ENCODE peak calls at places on chromosome 16, in seven cellular contexts. One of them, this sample, is unnamed.

GRCh38 chr16:66926171-66926570 is 836 bp upstream of the RRAD start:
- DNase-seq in AG04449: no peak
- DNase-seq in brain microvascular endothelial cell: no peak
- DNase-seq in omental fat pad: no peak
- DNase-seq in cardiac fibroblast: no peak
- DNase-seq in lung: no peak
- DNase-seq in Peyer's patch: no peak
- DNase-seq in this sample: no peak

GRCh38 chr16:81366316-81366932 is 51.7 kb downstream of the GAN start:
- DNase-seq in AG04449: no peak
- DNase-seq in brain microvascular endothelial cell: peak
- DNase-seq in omental fat pad: no peak
- DNase-seq in cardiac fibroblast: peak
- DNase-seq in lung: no peak
- DNase-seq in Peyer's patch: no peak
- DNase-seq in this sample: peak

GRCh38 chr16:83351846-83352245 is 455.9 kb upstream of the HSBP1 start:
- DNase-seq in AG04449: peak
- DNase-seq in brain microvascular endothelial cell: peak
- DNase-seq in omental fat pad: no peak
- DNase-seq in cardiac fibroblast: peak
- DNase-seq in lung: no peak
- DNase-seq in Peyer's patch: no peak
- DNase-seq in this sample: peak

GRCh38 chr16:50473375-50473945 is 74.7 kb upstream of the NKD1 start:
- DNase-seq in AG04449: no peak
- DNase-seq in brain microvascular endothelial cell: no peak
- DNase-seq in omental fat pad: no peak
- DNase-seq in cardiac fibroblast: no peak
- DNase-seq in lung: no peak
- DNase-seq in Peyer's patch: no peak
- DNase-seq in this sample: peak

GRCh38 chr16:82184213-82184612 is 14.2 kb upstream of the MPHOSPH6 start:
- DNase-seq in AG04449: no peak
- DNase-seq in brain microvascular endothelial cell: no peak
- DNase-seq in omental fat pad: no peak
- DNase-seq in cardiac fibroblast: no peak
- DNase-seq in lung: no peak
- DNase-seq in Peyer's patch: no peak
- DNase-seq in this sample: no peak

GRCh38 chr16:2515180-2515803 is 1.5 kb downstream of the ATP6V0C start:
- DNase-seq in AG04449: no peak
- DNase-seq in brain microvascular endothelial cell: no peak
- DNase-seq in omental fat pad: no peak
- DNase-seq in cardiac fibroblast: no peak
- DNase-seq in lung: peak
- DNase-seq in Peyer's patch: no peak
- DNase-seq in this sample: no peak

GRCh38 chr16:49824600-49824999 is 31.3 kb downstream of the ZNF423 start:
- DNase-seq in AG04449: no peak
- DNase-seq in brain microvascular endothelial cell: no peak
- DNase-seq in omental fat pad: no peak
- DNase-seq in cardiac fibroblast: no peak
- DNase-seq in lung: no peak
- DNase-seq in Peyer's patch: no peak
- DNase-seq in this sample: no peak

GRCh38 chr16:66130296-66130910 is 236.1 kb upstream of the CDH5 start:
- DNase-seq in AG04449: no peak
- DNase-seq in brain microvascular endothelial cell: peak
- DNase-seq in omental fat pad: no peak
- DNase-seq in cardiac fibroblast: peak
- DNase-seq in lung: no peak
- DNase-seq in Peyer's patch: no peak
- DNase-seq in this sample: peak

GRCh38 chr16:1781758-1782407 is 488 bp downstream of the SPSB3 start:
- DNase-seq in AG04449: no peak
- DNase-seq in brain microvascular endothelial cell: no peak
- DNase-seq in omental fat pad: no peak
- DNase-seq in cardiac fibroblast: no peak
- DNase-seq in lung: no peak
- DNase-seq in Peyer's patch: no peak
- DNase-seq in this sample: peak

GRCh38 chr16:70691223-70692129 is 5.6 kb upstream of the MTSS2 start:
- DNase-seq in AG04449: peak
- DNase-seq in brain microvascular endothelial cell: peak
- DNase-seq in omental fat pad: peak
- DNase-seq in cardiac fibroblast: peak
- DNase-seq in lung: no peak
- DNase-seq in Peyer's patch: no peak
- DNase-seq in this sample: peak

GRCh38 chr16:70258065-70258464 is 6.3 kb upstream of the EXOSC6 start:
- DNase-seq in AG04449: no peak
- DNase-seq in brain microvascular endothelial cell: no peak
- DNase-seq in omental fat pad: no peak
- DNase-seq in cardiac fibroblast: no peak
- DNase-seq in lung: no peak
- DNase-seq in Peyer's patch: no peak
- DNase-seq in this sample: no peak

GRCh38 chr16:56998352-56998751 is 9.0 kb downstream of the NLRC5 start:
- DNase-seq in AG04449: no peak
- DNase-seq in brain microvascular endothelial cell: no peak
- DNase-seq in omental fat pad: no peak
- DNase-seq in cardiac fibroblast: no peak
- DNase-seq in lung: no peak
- DNase-seq in Peyer's patch: no peak
- DNase-seq in this sample: no peak

GRCh38 chr16:89490386-89491237 is at the start of gene ANKRD11:
- DNase-seq in AG04449: peak
- DNase-seq in brain microvascular endothelial cell: peak
- DNase-seq in omental fat pad: peak
- DNase-seq in cardiac fibroblast: peak
- DNase-seq in lung: peak
- DNase-seq in Peyer's patch: peak
- DNase-seq in this sample: peak

GRCh38 chr16:28187595-28188004 is 24.2 kb downstream of the XPO6 start:
- DNase-seq in AG04449: no peak
- DNase-seq in brain microvascular endothelial cell: no peak
- DNase-seq in omental fat pad: no peak
- DNase-seq in cardiac fibroblast: no peak
- DNase-seq in lung: no peak
- DNase-seq in Peyer's patch: no peak
- DNase-seq in this sample: peak

GRCh38 chr16:28531777-28532744 is 6.7 kb downstream of the NUPR1 start:
- DNase-seq in AG04449: no peak
- DNase-seq in brain microvascular endothelial cell: no peak
- DNase-seq in omental fat pad: no peak
- DNase-seq in cardiac fibroblast: peak
- DNase-seq in lung: peak
- DNase-seq in Peyer's patch: peak
- DNase-seq in this sample: no peak

GRCh38 chr16:22727285-22728166 is 86.4 kb upstream of the HS3ST2 start:
- DNase-seq in AG04449: no peak
- DNase-seq in brain microvascular endothelial cell: no peak
- DNase-seq in omental fat pad: no peak
- DNase-seq in cardiac fibroblast: no peak
- DNase-seq in lung: no peak
- DNase-seq in Peyer's patch: no peak
- DNase-seq in this sample: no peak

GRCh38 chr16:55100100-55100499 is 169.4 kb downstream of the IRX5 start:
- DNase-seq in AG04449: no peak
- DNase-seq in brain microvascular endothelial cell: no peak
- DNase-seq in omental fat pad: no peak
- DNase-seq in cardiac fibroblast: no peak
- DNase-seq in lung: no peak
- DNase-seq in Peyer's patch: no peak
- DNase-seq in this sample: no peak

GRCh38 chr16:65667013-65667578 is 545.2 kb upstream of the CDH11 start:
- DNase-seq in AG04449: peak
- DNase-seq in brain microvascular endothelial cell: peak
- DNase-seq in omental fat pad: no peak
- DNase-seq in cardiac fibroblast: peak
- DNase-seq in lung: no peak
- DNase-seq in Peyer's patch: no peak
- DNase-seq in this sample: peak

GRCh38 chr16:89290887-89291286 is 73.4 kb downstream of the ZNF778 start:
- DNase-seq in AG04449: no peak
- DNase-seq in brain microvascular endothelial cell: no peak
- DNase-seq in omental fat pad: no peak
- DNase-seq in cardiac fibroblast: no peak
- DNase-seq in lung: no peak
- DNase-seq in Peyer's patch: no peak
- DNase-seq in this sample: no peak

GRCh38 chr16:53664724-53665345 is 38.8 kb downstream of the RPGRIP1L start:
- DNase-seq in AG04449: peak
- DNase-seq in brain microvascular endothelial cell: peak
- DNase-seq in omental fat pad: no peak
- DNase-seq in cardiac fibroblast: peak
- DNase-seq in lung: no peak
- DNase-seq in Peyer's patch: no peak
- DNase-seq in this sample: peak

GRCh38 chr16:80197790-80198201 is 343.0 kb upstream of the DYNLRB2 start:
- DNase-seq in AG04449: peak
- DNase-seq in brain microvascular endothelial cell: peak
- DNase-seq in omental fat pad: no peak
- DNase-seq in cardiac fibroblast: peak
- DNase-seq in lung: no peak
- DNase-seq in Peyer's patch: no peak
- DNase-seq in this sample: peak

GRCh38 chr16:50274771-50275415 is 8.5 kb downstream of the ADCY7 start:
- DNase-seq in AG04449: no peak
- DNase-seq in brain microvascular endothelial cell: no peak
- DNase-seq in omental fat pad: no peak
- DNase-seq in cardiac fibroblast: no peak
- DNase-seq in lung: no peak
- DNase-seq in Peyer's patch: peak
- DNase-seq in this sample: no peak

GRCh38 chr16:74275031-74275636 is 21.5 kb upstream of the PSMD7 start:
- DNase-seq in AG04449: no peak
- DNase-seq in brain microvascular endothelial cell: no peak
- DNase-seq in omental fat pad: no peak
- DNase-seq in cardiac fibroblast: peak
- DNase-seq in lung: no peak
- DNase-seq in Peyer's patch: no peak
- DNase-seq in this sample: peak

GRCh38 chr16:4140652-4141051 is 24.4 kb upstream of the ADCY9 start:
- DNase-seq in AG04449: no peak
- DNase-seq in brain microvascular endothelial cell: peak
- DNase-seq in omental fat pad: no peak
- DNase-seq in cardiac fibroblast: peak
- DNase-seq in lung: no peak
- DNase-seq in Peyer's patch: no peak
- DNase-seq in this sample: peak

GRCh38 chr16:83689385-83689831 is 118.4 kb upstream of the HSBP1 start:
- DNase-seq in AG04449: peak
- DNase-seq in brain microvascular endothelial cell: peak
- DNase-seq in omental fat pad: no peak
- DNase-seq in cardiac fibroblast: peak
- DNase-seq in lung: no peak
- DNase-seq in Peyer's patch: no peak
- DNase-seq in this sample: peak

GRCh38 chr16:2586901-2587480 is 49.2 kb downstream of the PDPK1 start:
- DNase-seq in AG04449: no peak
- DNase-seq in brain microvascular endothelial cell: no peak
- DNase-seq in omental fat pad: no peak
- DNase-seq in cardiac fibroblast: no peak
- DNase-seq in lung: no peak
- DNase-seq in Peyer's patch: no peak
- DNase-seq in this sample: no peak

GRCh38 chr16:87017388-87018012 is 299.7 kb downstream of the C16orf95 start:
- DNase-seq in AG04449: peak
- DNase-seq in brain microvascular endothelial cell: peak
- DNase-seq in omental fat pad: no peak
- DNase-seq in cardiac fibroblast: peak
- DNase-seq in lung: no peak
- DNase-seq in Peyer's patch: no peak
- DNase-seq in this sample: peak
- TF ChIP-seq CTCF in AG04449: peak
- TF ChIP-seq CTCF in brain microvascular endothelial cell: peak
- TF ChIP-seq CTCF in omental fat pad: no peak
- TF ChIP-seq CTCF in cardiac fibroblast: peak
- TF ChIP-seq CTCF in lung: no peak
- TF ChIP-seq CTCF in Peyer's patch: no peak
- TF ChIP-seq CTCF in this sample: peak

GRCh38 chr16:84925773-84926372 is 85.5 kb downstream of the ZDHHC7 start:
- DNase-seq in AG04449: no peak
- DNase-seq in brain microvascular endothelial cell: no peak
- DNase-seq in omental fat pad: no peak
- DNase-seq in cardiac fibroblast: no peak
- DNase-seq in lung: no peak
- DNase-seq in Peyer's patch: no peak
- DNase-seq in this sample: no peak
- TF ChIP-seq CTCF in AG04449: no peak
- TF ChIP-seq CTCF in brain microvascular endothelial cell: no peak
- TF ChIP-seq CTCF in omental fat pad: no peak
- TF ChIP-seq CTCF in cardiac fibroblast: no peak
- TF ChIP-seq CTCF in lung: no peak
- TF ChIP-seq CTCF in Peyer's patch: no peak
- TF ChIP-seq CTCF in this sample: no peak

GRCh38 chr16:30893744-30894539 is at the start of gene BCL7C:
- DNase-seq in AG04449: no peak
- DNase-seq in brain microvascular endothelial cell: peak
- DNase-seq in omental fat pad: peak
- DNase-seq in cardiac fibroblast: peak
- DNase-seq in lung: peak
- DNase-seq in Peyer's patch: peak
- DNase-seq in this sample: peak
- TF ChIP-seq CTCF in AG04449: peak
- TF ChIP-seq CTCF in brain microvascular endothelial cell: peak
- TF ChIP-seq CTCF in omental fat pad: no peak
- TF ChIP-seq CTCF in cardiac fibroblast: peak
- TF ChIP-seq CTCF in lung: peak
- TF ChIP-seq CTCF in Peyer's patch: peak
- TF ChIP-seq CTCF in this sample: peak

DNA sequence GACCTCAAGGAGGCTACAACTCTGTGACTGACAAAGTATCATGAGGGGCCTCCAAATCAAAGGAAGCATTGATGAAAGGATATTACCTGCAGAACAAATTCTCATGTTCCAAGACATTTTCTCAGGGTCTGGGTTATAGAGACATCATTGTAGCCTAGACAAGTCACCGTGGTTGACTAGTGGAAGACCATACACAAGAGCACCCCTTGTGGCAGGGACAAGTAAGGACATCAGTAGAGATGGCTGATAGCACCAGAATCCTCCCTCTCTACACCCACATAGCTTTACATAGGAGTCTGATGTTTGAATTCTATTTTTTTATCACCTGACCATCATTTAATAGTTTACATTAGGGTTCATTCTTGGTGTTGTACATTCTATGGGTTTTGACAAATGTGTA is 32.5 kb upstream of the CDH8 start:
- DNase-seq in AG04449: no peak
- DNase-seq in brain microvascular endothelial cell: no peak
- DNase-seq in omental fat pad: no peak
- DNase-seq in cardiac fibroblast: no peak
- DNase-seq in lung: no peak
- DNase-seq in Peyer's patch: no peak
- DNase-seq in this sample: no peak
- TF ChIP-seq CTCF in AG04449: no peak
- TF ChIP-seq CTCF in brain microvascular endothelial cell: peak
- TF ChIP-seq CTCF in omental fat pad: no peak
- TF ChIP-seq CTCF in cardiac fibroblast: peak
- TF ChIP-seq CTCF in lung: no peak
- TF ChIP-seq CTCF in Peyer's patch: no peak
- TF ChIP-seq CTCF in this sample: no peak